ENCODE peak calls at places on chromosomes 12 and 14, in seven cellular contexts. R is T-helper 9 cell; X is glutamatergic neuron; L is stimulated activated CD4-positive, alpha-beta T cell treated with anti-CD3 and anti-CD28 coated beads, Interleukin-4, amount 100 ng/mL, for 48 hours; B is activated effector memory CD4-positive, alpha-beta T cell treated with Interleukin-2 at 50 U/mL for 16 hours; H is astrocyte; E is sigmoid colon. T is an unnamed sample.

GRCh38 chr14:102530828-102531478 is 21.4 kb upstream of the ANKRD9 start:
- DNase-seq in E (no peak), L (no peak), X (no peak), R (no peak), H (no peak), B (no peak), T (no peak)

GRCh38 chr12:1844223-1844622 is 23.9 kb downstream of the LRTM2 start:
- DNase-seq in H (no peak), X (peak; percentile 9), L (no peak), B (no peak), E (peak; percentile 34), R (no peak), T (peak; percentile 46)

GRCh38 chr12:59382678-59383425 is 213.0 kb upstream of the SLC16A7 start:
- DNase-seq in X (no peak), H (no peak), E (no peak), B (no peak), L (no peak), R (no peak), T (no peak)

GRCh38 chr14:32250681-32251080 is 47.6 kb upstream of the RNU6-8 start:
- DNase-seq in X (no peak), H (no peak), L (no peak), R (no peak), B (no peak), E (no peak), T (no peak)

GRCh38 chr14:103597623-103598372 is 31.2 kb upstream of the KLC1 start:
- DNase-seq in L (peak; percentile 4), R (no peak), B (no peak), H (peak; percentile 89), X (no peak), E (no peak), T (no peak)

GRCh38 chr12:13000935-13001724 is 1.1 kb upstream of the HEBP1 start:
- DNase-seq in L (peak; percentile 17), X (peak; percentile 69), E (peak; percentile 74), B (peak; percentile 17), R (peak; percentile 18), H (peak; percentile 29), T (no peak)

GRCh38 chr14:21991130-21991529 is 317.5 kb upstream of the OR4E1 start:
- DNase-seq in X (no peak), R (no peak), H (no peak), B (no peak), L (no peak), E (no peak), T (no peak)

GRCh38 chr12:24172031-24172772 is 222.7 kb upstream of the SOX5 start:
- DNase-seq in R (no peak), E (no peak), L (no peak), H (no peak), B (no peak), X (no peak), T (no peak)

GRCh38 chr12:958449-959123 is 9.1 kb upstream of the RAD52 start:
- DNase-seq in R (no peak), E (no peak), H (peak; percentile 17), L (no peak), X (no peak), B (no peak), T (no peak)

GRCh38 chr14:104158827-104159798 is 20.7 kb downstream of the KIF26A start:
- DNase-seq in R (no peak), E (no peak), L (no peak), X (no peak), H (no peak), B (no peak), T (no peak)

GRCh38 chr14:65211341-65211987 is 109.1 kb upstream of the MAX start:
- DNase-seq in R (no peak), B (no peak), L (no peak), X (no peak), E (no peak), H (peak; percentile 55), T (no peak)

GRCh38 chr12:123050331-123050809 is 69.9 kb downstream of the ARL6IP4 start:
- DNase-seq in R (no peak), X (no peak), E (peak; percentile 85), B (no peak), L (no peak), H (peak; percentile 63), T (no peak)

GRCh38 chr12:59808317-59808910 is 212.6 kb downstream of the SLC16A7 start:
- DNase-seq in L (no peak), E (no peak), B (no peak), R (no peak), X (no peak), H (peak; percentile 16), T (no peak)

GRCh38 chr14:54366726-54367707 is 29.8 kb upstream of the CDKN3 start:
- DNase-seq in X (peak; percentile 28), L (peak; percentile 2), E (no peak), B (no peak), R (no peak), H (peak; percentile 56), T (peak; percentile 51)

GRCh38 chr14:96741151-96741977 is 55.8 kb upstream of the VRK1 start:
- DNase-seq in H (no peak), X (peak; percentile 86), E (peak; percentile 67), L (peak; percentile 61), R (peak; percentile 73), B (peak; percentile 63), T (peak; percentile 10)

GRCh38 chr14:98244966-98245569 is 1026.9 kb downstream of the BCL11B start:
- DNase-seq in L (no peak), B (no peak), R (no peak), E (no peak), X (no peak), H (no peak), T (no peak)

GRCh38 chr14:24263848-24264247 is 871 bp upstream of the TGM1 start:
- DNase-seq in X (no peak), R (no peak), L (no peak), B (no peak), E (no peak), H (no peak), T (no peak)

GRCh38 chr12:31506907-31507306 is 84.0 kb downstream of the DENND5B start:
- DNase-seq in H (peak; percentile 89), E (no peak), X (no peak), B (no peak), L (no peak), R (no peak), T (no peak)

GRCh38 chr14:103014466-103015319 is 42.7 kb downstream of the CDC42BPB start:
- DNase-seq in H (peak; percentile 76), X (no peak), L (no peak), E (no peak), B (no peak), R (no peak), T (no peak)

GRCh38 chr12:29153231-29153630 is 4.2 kb downstream of the FAR2 start:
- DNase-seq in X (no peak), L (no peak), B (no peak), R (no peak), H (no peak), E (no peak), T (no peak)

GRCh38 chr12:124332900-124333299 is 38.0 kb downstream of the RFLNA start:
- DNase-seq in L (no peak), H (no peak), E (no peak), X (no peak), B (no peak), R (no peak), T (no peak)

GRCh38 chr12:118377005-118377890 is 893 bp downstream of the SUDS3 start:
- DNase-seq in E (no peak), L (no peak), H (no peak), R (no peak), X (no peak), B (no peak), T (no peak)

GRCh38 chr14:84976805-84977204 is 553.1 kb upstream of the FLRT2 start:
- DNase-seq in E (no peak), B (no peak), H (no peak), L (no peak), X (no peak), R (no peak), T (no peak)

GRCh38 chr14:92596328-92596943 is 82.9 kb downstream of the RIN3 start:
- DNase-seq in X (no peak), R (no peak), B (no peak), H (no peak), E (no peak), L (no peak), T (no peak)

GRCh38 chr14:36717363-36717762 is 55.7 kb downstream of the PAX9 start:
- DNase-seq in L (no peak), E (no peak), H (no peak), B (no peak), R (no peak), X (no peak), T (peak; percentile 57)

GRCh38 chr12:92505373-92506340 is 197.1 kb upstream of the PLEKHG7 start:
- DNase-seq in H (peak; percentile 3), B (peak; percentile 32), E (peak; percentile 89), X (peak; percentile 17), L (peak; percentile 47), R (peak; percentile 11), T (no peak)

GRCh38 chr12:56189918-56190694 is 823 bp upstream of the SMARCC2 start:
- DNase-seq in H (peak; percentile 57), R (peak; percentile 58), B (peak; percentile 59), E (peak; percentile 89), X (peak; percentile 90), L (peak; percentile 75), T (peak; percentile 84)

GRCh38 chr12:91072931-91073330 is 15.1 kb upstream of the KERA start:
- DNase-seq in B (no peak), R (no peak), E (no peak), L (no peak), X (no peak), H (peak; percentile 24), T (no peak)

GRCh38 chr12:109944975-109945374 is 44.9 kb downstream of the TCHP start:
- DNase-seq in H (peak; percentile 34), B (no peak), X (peak; percentile 73), E (no peak), L (no peak), R (no peak), T (peak; percentile 72)

GRCh38 chr14:54809767-54810166 is 92.9 kb downstream of the GCH1 start:
- DNase-seq in H (no peak), R (no peak), B (no peak), X (no peak), L (no peak), E (no peak), T (no peak)

GRCh38 chr14:24395609-24396580 is 2.9 kb upstream of the NYNRIN start:
- DNase-seq in X (no peak), L (no peak), B (no peak), H (peak; percentile 10), R (no peak), E (peak; percentile 50), T (no peak)

GRCh38 chr12:28966049-28966778 is 182.9 kb upstream of the FAR2 start:
- DNase-seq in B (no peak), E (peak; percentile 64), R (no peak), X (no peak), H (peak; percentile 77), L (no peak), T (no peak)

GRCh38 chr12:6790496-6791150 is 1.3 kb downstream of the CD4 start:
- DNase-seq in B (peak; percentile 39), X (no peak), R (peak; percentile 38), L (no peak), H (no peak), E (no peak), T (no peak)

GRCh38 chr12:7555752-7556151 is 52.2 kb upstream of the CD163 start:
- DNase-seq in R (no peak), L (no peak), E (no peak), H (peak; percentile 4), X (no peak), B (no peak), T (no peak)

GRCh38 chr12:116418551-116418950 is 140.6 kb upstream of the MAP1LC3B2 start:
- DNase-seq in H (no peak), E (no peak), X (no peak), R (no peak), B (no peak), L (no peak), T (no peak)

GRCh38 chr12:10672231-10672868 is 1.5 kb downstream of the STYK1 start:
- DNase-seq in H (no peak), B (no peak), E (no peak), L (no peak), R (no peak), X (no peak), T (no peak)

GRCh38 chr14:57205953-57206352 is 62.8 kb downstream of the EXOC5 start:
- DNase-seq in L (no peak), H (no peak), E (no peak), X (no peak), R (no peak), B (no peak), T (no peak)

GRCh38 chr14:93857500-93857899 is 69.2 kb upstream of the PRIMA1 start:
- DNase-seq in B (no peak), H (no peak), L (no peak), X (peak; percentile 22), R (no peak), E (no peak), T (no peak)